ENCODE peak calls at places on chromosomes 7 and 10, in seven cellular contexts. One of them, this sample, is unnamed.

GRCh38 chr7:55498770-55499169 is 73.5 kb downstream of the VOPP1 start:
- DNase-seq in body of pancreas: no peak
- DNase-seq in lower lobe of right lung: no peak
- DNase-seq in occipital lobe: no peak
- DNase-seq in hypothalamus: no peak
- DNase-seq in colonic mucosa: no peak
- DNase-seq in NCI-H2081 treated with DMSO at 0.1 percent for 48 hours: no peak
- DNase-seq in this sample: no peak

GRCh38 chr7:44210107-44210506 is 9.3 kb downstream of the YKT6 start:
- DNase-seq in lower lobe of right lung: no peak
- DNase-seq in body of pancreas: no peak
- DNase-seq in colonic mucosa: no peak
- DNase-seq in hypothalamus: no peak
- DNase-seq in occipital lobe: no peak
- DNase-seq in NCI-H2081 treated with DMSO at 0.1 percent for 48 hours: no peak
- DNase-seq in this sample: no peak

GRCh38 chr10:99433378-99434020 is 3.1 kb upstream of the GOT1 start:
- DNase-seq in hypothalamus: no peak
- DNase-seq in NCI-H2081 treated with DMSO at 0.1 percent for 48 hours: no peak
- DNase-seq in occipital lobe: no peak
- DNase-seq in lower lobe of right lung: no peak
- DNase-seq in colonic mucosa: no peak
- DNase-seq in body of pancreas: no peak
- DNase-seq in this sample: no peak

GRCh38 chr7:127876393-127876792 is 154.8 kb downstream of the LRRC4 start:
- DNase-seq in hypothalamus: no peak
- DNase-seq in lower lobe of right lung: no peak
- DNase-seq in colonic mucosa: no peak
- DNase-seq in occipital lobe: no peak
- DNase-seq in body of pancreas: no peak
- DNase-seq in NCI-H2081 treated with DMSO at 0.1 percent for 48 hours: no peak
- DNase-seq in this sample: no peak

GRCh38 chr10:125392140-125392539 is 231.8 kb upstream of the CTBP2 start:
- DNase-seq in colonic mucosa: no peak
- DNase-seq in NCI-H2081 treated with DMSO at 0.1 percent for 48 hours: no peak
- DNase-seq in hypothalamus: no peak
- DNase-seq in body of pancreas: no peak
- DNase-seq in lower lobe of right lung: no peak
- DNase-seq in occipital lobe: no peak
- DNase-seq in this sample: no peak

GRCh38 chr7:123343611-123344010 is 143.8 kb upstream of the SLC13A1 start:
- DNase-seq in body of pancreas: no peak
- DNase-seq in occipital lobe: no peak
- DNase-seq in lower lobe of right lung: no peak
- DNase-seq in colonic mucosa: no peak
- DNase-seq in NCI-H2081 treated with DMSO at 0.1 percent for 48 hours: no peak
- DNase-seq in hypothalamus: no peak
- DNase-seq in this sample: no peak

GRCh38 chr7:75966209-75966961 is 28.0 kb downstream of the TMEM120A start:
- DNase-seq in NCI-H2081 treated with DMSO at 0.1 percent for 48 hours: no peak
- DNase-seq in occipital lobe: no peak
- DNase-seq in colonic mucosa: peak; percentile 42
- DNase-seq in lower lobe of right lung: no peak
- DNase-seq in body of pancreas: peak; percentile 53
- DNase-seq in hypothalamus: peak; percentile 44
- DNase-seq in this sample: no peak

GRCh38 chr7:102318482-102318971 is 31.9 kb downstream of the SH2B2 start:
- DNase-seq in NCI-H2081 treated with DMSO at 0.1 percent for 48 hours: no peak
- DNase-seq in colonic mucosa: no peak
- DNase-seq in lower lobe of right lung: no peak
- DNase-seq in hypothalamus: no peak
- DNase-seq in body of pancreas: peak; percentile 58
- DNase-seq in occipital lobe: no peak
- DNase-seq in this sample: no peak

GRCh38 chr7:92835140-92835850 is 1.1 kb downstream of the CDK6 start:
- DNase-seq in colonic mucosa: peak; percentile 80
- DNase-seq in NCI-H2081 treated with DMSO at 0.1 percent for 48 hours: no peak
- DNase-seq in body of pancreas: peak; percentile 78
- DNase-seq in hypothalamus: peak; percentile 38
- DNase-seq in lower lobe of right lung: peak; percentile 75
- DNase-seq in occipital lobe: no peak
- DNase-seq in this sample: peak; percentile 75

GRCh38 chr7:101688995-101689907 is 60.2 kb upstream of the MYL10 start:
- DNase-seq in body of pancreas: no peak
- DNase-seq in occipital lobe: no peak
- DNase-seq in lower lobe of right lung: no peak
- DNase-seq in colonic mucosa: no peak
- DNase-seq in NCI-H2081 treated with DMSO at 0.1 percent for 48 hours: no peak
- DNase-seq in hypothalamus: no peak
- DNase-seq in this sample: no peak

GRCh38 chr10:89942217-89942616 is 240.8 kb downstream of the KIF20B start:
- DNase-seq in lower lobe of right lung: no peak
- DNase-seq in occipital lobe: no peak
- DNase-seq in NCI-H2081 treated with DMSO at 0.1 percent for 48 hours: no peak
- DNase-seq in colonic mucosa: no peak
- DNase-seq in body of pancreas: no peak
- DNase-seq in hypothalamus: no peak
- DNase-seq in this sample: no peak

GRCh38 chr7:45582868-45583277 is 8.7 kb downstream of the ADCY1 start:
- DNase-seq in occipital lobe: no peak
- DNase-seq in body of pancreas: no peak
- DNase-seq in hypothalamus: no peak
- DNase-seq in NCI-H2081 treated with DMSO at 0.1 percent for 48 hours: no peak
- DNase-seq in lower lobe of right lung: no peak
- DNase-seq in colonic mucosa: no peak
- DNase-seq in this sample: no peak

This sample was measured in transverse colon.